ENCODE peak calls at places on chromosomes 11 and 22, in nine cellular contexts. O is NCI-H2081; F is activated naive CD4-positive, alpha-beta T cell; S is colonic mucosa; L is LoVo; P is AG08396; K is effector memory CD4-positive, alpha-beta T cell; Q is stimulated activated CD8-positive, alpha-beta memory T cell treated with anti-CD3 and anti-CD28 coated beads, Interleukin-15, amount 100 ng/mL, for 24 hours; Z is HCT116. I is an unnamed sample.

GRCh38 chr22:45254789-45255261 is 14.1 kb upstream of the KIAA0930 start:
- DNase-seq in O (no peak), F (no peak), S (no peak), L (no peak), P (no peak), K (no peak), Q (no peak), Z (no peak), I (no peak)

GRCh38 chr11:22703561-22703960 is 37.1 kb downstream of the GAS2 start:
- DNase-seq in O (peak), F (no peak), S (no peak), L (no peak), P (no peak), K (no peak), Q (no peak), Z (no peak), I (no peak)

GRCh38 chr11:134911514-134912180 is 499.6 kb upstream of the B3GAT1 start:
- DNase-seq in O (no peak), F (no peak), S (no peak), L (no peak), P (no peak), K (no peak), Q (no peak), Z (no peak), I (no peak)

GRCh38 chr11:518463-519202 is 11.6 kb upstream of the RNH1 start:
- DNase-seq in O (no peak), F (no peak), S (peak), L (peak), P (peak), K (peak), Q (peak), Z (peak), I (peak)

GRCh38 chr11:64367931-64368672 is 9.1 kb downstream of the RPS6KA4 start:
- DNase-seq in O (no peak), F (no peak), S (no peak), L (no peak), P (no peak), K (no peak), Q (no peak), Z (no peak), I (no peak)

GRCh38 chr11:67368621-67369020 is 4.8 kb downstream of the CLCF1 start:
- DNase-seq in O (no peak), F (no peak), S (no peak), L (no peak), P (no peak), K (no peak), Q (no peak), Z (no peak), I (no peak)

GRCh38 chr11:67351275-67352005 is 1.9 kb downstream of the POLD4 start:
- DNase-seq in O (peak), F (peak), S (peak), L (peak), P (peak), K (peak), Q (no peak), Z (peak), I (peak)

GRCh38 chr22:41762980-41763779 is 37.3 kb upstream of the CCDC134 start:
- DNase-seq in O (peak), F (no peak), S (peak), L (no peak), P (no peak), K (no peak), Q (no peak), Z (peak), I (no peak)

GRCh38 chr22:19103881-19104821 is 18.1 kb downstream of the DGCR2 start:
- DNase-seq in O (no peak), F (no peak), S (no peak), L (no peak), P (peak), K (no peak), Q (no peak), Z (no peak), I (no peak)

GRCh38 chr11:9663699-9664275 is at the start of gene SWAP70:
- DNase-seq in O (peak), F (peak), S (peak), L (peak), P (peak), K (peak), Q (peak), Z (peak), I (peak)

GRCh38 chr11:58546841-58547240 is 28.8 kb downstream of the LPXN start:
- DNase-seq in O (no peak), F (no peak), S (no peak), L (no peak), P (no peak), K (no peak), Q (no peak), Z (no peak), I (no peak)

GRCh38 chr11:48044577-48044976 is 64.2 kb downstream of the PTPRJ start:
- DNase-seq in O (no peak), F (no peak), S (no peak), L (no peak), P (no peak), K (no peak), Q (no peak), Z (no peak), I (no peak)

GRCh38 chr11:128716231-128716630 is 22.4 kb downstream of the FLI1 start:
- DNase-seq in O (no peak), F (no peak), S (no peak), L (no peak), P (no peak), K (no peak), Q (no peak), Z (no peak), I (no peak)